ENCODE peak calls at places on chromosomes 6 and 20, in ten cellular contexts. One of them, this sample, is unnamed.

GRCh38 chr6:5781966-5782556 is 224.7 kb downstream of the NRN1 start:
- DNase-seq in body of pancreas: no peak
- DNase-seq in neural progenitor cell: no peak
- DNase-seq in lower lobe of right lung: no peak
- DNase-seq in ovary: no peak
- DNase-seq in PC-3: no peak
- DNase-seq in endothelial cell of umbilical vein: no peak
- DNase-seq in cardiac fibroblast: no peak
- DNase-seq in coronary artery: no peak
- DNase-seq in dorsolateral prefrontal cortex: no peak
- DNase-seq in this sample: no peak

GRCh38 chr20:48920527-48921167 is 864 bp upstream of the ARFGEF2 start:
- DNase-seq in body of pancreas: no peak
- DNase-seq in dorsolateral prefrontal cortex: no peak
- DNase-seq in coronary artery: no peak
- DNase-seq in lower lobe of right lung: no peak
- DNase-seq in PC-3: no peak
- DNase-seq in endothelial cell of umbilical vein: no peak
- DNase-seq in neural progenitor cell: no peak
- DNase-seq in cardiac fibroblast: no peak
- DNase-seq in ovary: no peak
- DNase-seq in this sample: no peak

GRCh38 chr6:83371428-83371827 is 59.4 kb downstream of the ME1 start:
- DNase-seq in lower lobe of right lung: no peak
- DNase-seq in coronary artery: no peak
- DNase-seq in PC-3: no peak
- DNase-seq in neural progenitor cell: no peak
- DNase-seq in body of pancreas: no peak
- DNase-seq in ovary: no peak
- DNase-seq in endothelial cell of umbilical vein: peak
- DNase-seq in cardiac fibroblast: peak
- DNase-seq in dorsolateral prefrontal cortex: no peak
- DNase-seq in this sample: no peak

GRCh38 chr6:32129297-32130088 is 595 bp downstream of the FKBPL start:
- DNase-seq in neural progenitor cell: peak
- DNase-seq in cardiac fibroblast: no peak
- DNase-seq in body of pancreas: no peak
- DNase-seq in endothelial cell of umbilical vein: no peak
- DNase-seq in ovary: no peak
- DNase-seq in dorsolateral prefrontal cortex: no peak
- DNase-seq in coronary artery: no peak
- DNase-seq in lower lobe of right lung: no peak
- DNase-seq in PC-3: peak
- DNase-seq in this sample: no peak

GRCh38 chr6:158970640-158971291 is 29.2 kb downstream of the RSPH3 start:
- DNase-seq in lower lobe of right lung: no peak
- DNase-seq in dorsolateral prefrontal cortex: no peak
- DNase-seq in cardiac fibroblast: no peak
- DNase-seq in PC-3: peak
- DNase-seq in endothelial cell of umbilical vein: no peak
- DNase-seq in ovary: no peak
- DNase-seq in coronary artery: no peak
- DNase-seq in neural progenitor cell: peak
- DNase-seq in body of pancreas: no peak
- DNase-seq in this sample: no peak

GRCh38 chr6:119683022-119683421 is 333.5 kb upstream of the MAN1A1 start:
- DNase-seq in coronary artery: no peak
- DNase-seq in ovary: no peak
- DNase-seq in cardiac fibroblast: no peak
- DNase-seq in body of pancreas: no peak
- DNase-seq in endothelial cell of umbilical vein: no peak
- DNase-seq in PC-3: no peak
- DNase-seq in neural progenitor cell: peak
- DNase-seq in lower lobe of right lung: no peak
- DNase-seq in dorsolateral prefrontal cortex: no peak
- DNase-seq in this sample: no peak

GRCh38 chr6:166866839-166867637 is 89.3 kb downstream of the RNASET2 start:
- DNase-seq in cardiac fibroblast: no peak
- DNase-seq in dorsolateral prefrontal cortex: peak
- DNase-seq in lower lobe of right lung: no peak
- DNase-seq in PC-3: no peak
- DNase-seq in body of pancreas: no peak
- DNase-seq in coronary artery: no peak
- DNase-seq in neural progenitor cell: no peak
- DNase-seq in ovary: no peak
- DNase-seq in endothelial cell of umbilical vein: no peak
- DNase-seq in this sample: no peak

GRCh38 chr20:24589845-24590192 is 120.4 kb downstream of the SYNDIG1 start:
- DNase-seq in lower lobe of right lung: no peak
- DNase-seq in neural progenitor cell: no peak
- DNase-seq in coronary artery: peak
- DNase-seq in PC-3: no peak
- DNase-seq in ovary: no peak
- DNase-seq in endothelial cell of umbilical vein: no peak
- DNase-seq in body of pancreas: no peak
- DNase-seq in cardiac fibroblast: no peak
- DNase-seq in dorsolateral prefrontal cortex: no peak
- DNase-seq in this sample: no peak

GRCh38 chr6:135506270-135506997 is 8.9 kb upstream of the AHI1 start:
- DNase-seq in dorsolateral prefrontal cortex: no peak
- DNase-seq in coronary artery: no peak
- DNase-seq in body of pancreas: no peak
- DNase-seq in lower lobe of right lung: no peak
- DNase-seq in endothelial cell of umbilical vein: peak
- DNase-seq in cardiac fibroblast: peak
- DNase-seq in neural progenitor cell: peak
- DNase-seq in PC-3: peak
- DNase-seq in ovary: no peak
- DNase-seq in this sample: no peak

DNA sequence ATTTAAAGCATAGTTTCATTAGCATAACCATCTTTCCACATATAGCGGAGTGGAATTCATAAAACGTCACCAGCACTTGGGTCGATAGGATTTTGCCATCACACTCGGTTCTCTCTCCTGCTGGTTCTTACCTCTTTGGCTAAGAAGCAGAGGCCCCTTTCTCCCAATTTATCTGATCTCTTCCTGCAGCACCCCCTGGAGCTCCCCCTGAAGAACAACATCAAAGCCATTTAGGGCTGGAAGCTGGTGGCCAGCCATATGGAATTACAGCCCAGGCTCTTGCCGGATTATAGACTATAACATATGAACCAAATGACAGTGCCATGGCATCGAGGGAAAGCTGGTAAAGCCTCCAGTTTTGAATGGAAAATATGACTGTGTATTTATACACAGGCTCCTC is 6.4 kb upstream of the KIF6 start:
- DNase-seq in body of pancreas: no peak
- DNase-seq in cardiac fibroblast: no peak
- DNase-seq in endothelial cell of umbilical vein: no peak
- DNase-seq in dorsolateral prefrontal cortex: no peak
- DNase-seq in neural progenitor cell: peak
- DNase-seq in ovary: no peak
- DNase-seq in coronary artery: no peak
- DNase-seq in PC-3: no peak
- DNase-seq in lower lobe of right lung: no peak
- DNase-seq in this sample: no peak
- TF ChIP-seq CTCF in body of pancreas: no peak
- TF ChIP-seq CTCF in cardiac fibroblast: no peak
- TF ChIP-seq CTCF in endothelial cell of umbilical vein: no peak
- TF ChIP-seq CTCF in dorsolateral prefrontal cortex: no peak
- TF ChIP-seq CTCF in neural progenitor cell: peak
- TF ChIP-seq CTCF in ovary: no peak
- TF ChIP-seq CTCF in coronary artery: no peak
- TF ChIP-seq CTCF in PC-3: no peak
- TF ChIP-seq CTCF in lower lobe of right lung: no peak
- TF ChIP-seq CTCF in this sample: no peak

GRCh38 chr20:46649650-46649949 is 1.7 kb downstream of the SLC13A3 start:
- DNase-seq in ovary: no peak
- DNase-seq in lower lobe of right lung: no peak
- DNase-seq in endothelial cell of umbilical vein: no peak
- DNase-seq in dorsolateral prefrontal cortex: no peak
- DNase-seq in coronary artery: no peak
- DNase-seq in PC-3: no peak
- DNase-seq in cardiac fibroblast: no peak
- DNase-seq in body of pancreas: no peak
- DNase-seq in neural progenitor cell: no peak
- DNase-seq in this sample: peak

GRCh38 chr20:46650575-46651090 is 626 bp downstream of the SLC13A3 start:
- DNase-seq in coronary artery: no peak
- DNase-seq in ovary: no peak
- DNase-seq in endothelial cell of umbilical vein: no peak
- DNase-seq in cardiac fibroblast: no peak
- DNase-seq in lower lobe of right lung: no peak
- DNase-seq in body of pancreas: no peak
- DNase-seq in neural progenitor cell: no peak
- DNase-seq in dorsolateral prefrontal cortex: no peak
- DNase-seq in PC-3: no peak
- DNase-seq in this sample: no peak

GRCh38 chr20:46647469-46647868 is 3.8 kb downstream of the SLC13A3 start:
- DNase-seq in cardiac fibroblast: no peak
- DNase-seq in lower lobe of right lung: no peak
- DNase-seq in ovary: no peak
- DNase-seq in dorsolateral prefrontal cortex: no peak
- DNase-seq in coronary artery: no peak
- DNase-seq in body of pancreas: no peak
- DNase-seq in PC-3: no peak
- DNase-seq in endothelial cell of umbilical vein: no peak
- DNase-seq in neural progenitor cell: peak
- DNase-seq in this sample: no peak

GRCh38 chr20:46649965-46650542 is 1.2 kb downstream of the SLC13A3 start:
- DNase-seq in neural progenitor cell: no peak
- DNase-seq in cardiac fibroblast: no peak
- DNase-seq in PC-3: no peak
- DNase-seq in ovary: no peak
- DNase-seq in coronary artery: no peak
- DNase-seq in endothelial cell of umbilical vein: no peak
- DNase-seq in dorsolateral prefrontal cortex: no peak
- DNase-seq in body of pancreas: no peak
- DNase-seq in lower lobe of right lung: no peak
- DNase-seq in this sample: no peak

GRCh38 chr20:46648903-46649649 is 2.2 kb downstream of the SLC13A3 start:
- DNase-seq in dorsolateral prefrontal cortex: no peak
- DNase-seq in neural progenitor cell: peak
- DNase-seq in PC-3: no peak
- DNase-seq in lower lobe of right lung: no peak
- DNase-seq in body of pancreas: no peak
- DNase-seq in endothelial cell of umbilical vein: no peak
- DNase-seq in coronary artery: no peak
- DNase-seq in ovary: no peak
- DNase-seq in cardiac fibroblast: no peak
- DNase-seq in this sample: peak
- TF ChIP-seq CTCF in dorsolateral prefrontal cortex: no peak
- TF ChIP-seq CTCF in neural progenitor cell: peak
- TF ChIP-seq CTCF in PC-3: no peak
- TF ChIP-seq CTCF in lower lobe of right lung: no peak
- TF ChIP-seq CTCF in body of pancreas: no peak
- TF ChIP-seq CTCF in endothelial cell of umbilical vein: no peak
- TF ChIP-seq CTCF in coronary artery: no peak
- TF ChIP-seq CTCF in ovary: no peak
- TF ChIP-seq CTCF in cardiac fibroblast: no peak
- TF ChIP-seq CTCF in this sample: no peak

DNA sequence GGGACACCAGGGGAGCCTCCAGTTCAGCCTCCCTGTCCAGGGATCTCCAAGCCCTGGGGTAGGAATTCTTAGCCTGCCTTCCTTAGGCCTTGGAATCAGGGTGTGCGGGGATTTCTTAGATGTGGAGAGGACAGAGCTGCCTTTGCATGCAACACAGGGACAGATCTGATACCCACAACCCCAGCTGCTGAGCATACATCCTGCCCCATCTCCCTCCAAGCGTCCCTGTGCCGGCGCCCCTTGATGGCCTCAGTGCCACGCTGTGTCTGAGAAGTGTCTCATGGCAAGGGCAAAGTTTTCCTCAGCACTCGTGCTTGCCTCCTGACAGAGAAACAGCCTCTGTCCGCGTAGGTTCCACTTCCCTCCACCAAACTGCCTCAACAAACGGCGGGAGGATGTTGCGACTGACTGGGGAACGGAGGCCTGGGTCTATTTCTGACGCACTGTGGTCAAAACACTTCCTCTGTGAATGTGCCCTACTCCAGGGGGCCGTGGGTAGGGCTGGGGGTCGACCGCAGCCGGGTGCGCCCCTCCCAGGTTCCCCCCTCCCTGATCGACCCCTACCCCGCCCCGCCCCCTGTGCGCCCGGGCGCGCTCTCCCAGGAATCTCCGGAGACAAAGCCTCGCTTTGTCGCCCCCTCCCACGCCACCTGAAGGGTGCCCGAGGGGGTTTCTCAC is 950 bp downstream of the MICAL1 start:
- DNase-seq in ovary: no peak
- DNase-seq in dorsolateral prefrontal cortex: peak
- DNase-seq in body of pancreas: no peak
- DNase-seq in PC-3: no peak
- DNase-seq in neural progenitor cell: no peak
- DNase-seq in endothelial cell of umbilical vein: no peak
- DNase-seq in lower lobe of right lung: peak
- DNase-seq in cardiac fibroblast: no peak
- DNase-seq in coronary artery: no peak
- DNase-seq in this sample: no peak
- TF ChIP-seq CTCF in ovary: no peak
- TF ChIP-seq CTCF in dorsolateral prefrontal cortex: no peak
- TF ChIP-seq CTCF in body of pancreas: no peak
- TF ChIP-seq CTCF in PC-3: no peak
- TF ChIP-seq CTCF in neural progenitor cell: no peak
- TF ChIP-seq CTCF in endothelial cell of umbilical vein: no peak
- TF ChIP-seq CTCF in lower lobe of right lung: no peak
- TF ChIP-seq CTCF in cardiac fibroblast: no peak
- TF ChIP-seq CTCF in coronary artery: no peak
- TF ChIP-seq CTCF in this sample: peak

GRCh38 chr6:170578909-170579308 is 5.5 kb downstream of the PDCD2 start:
- DNase-seq in coronary artery: no peak
- DNase-seq in endothelial cell of umbilical vein: no peak
- DNase-seq in ovary: no peak
- DNase-seq in body of pancreas: no peak
- DNase-seq in lower lobe of right lung: no peak
- DNase-seq in PC-3: no peak
- DNase-seq in dorsolateral prefrontal cortex: no peak
- DNase-seq in cardiac fibroblast: no peak
- DNase-seq in neural progenitor cell: no peak
- DNase-seq in this sample: no peak

GRCh38 chr6:170572704-170573466 is 11.6 kb downstream of the PDCD2 start:
- DNase-seq in lower lobe of right lung: no peak
- DNase-seq in PC-3: no peak
- DNase-seq in endothelial cell of umbilical vein: no peak
- DNase-seq in dorsolateral prefrontal cortex: no peak
- DNase-seq in body of pancreas: no peak
- DNase-seq in neural progenitor cell: no peak
- DNase-seq in coronary artery: no peak
- DNase-seq in ovary: no peak
- DNase-seq in cardiac fibroblast: peak
- DNase-seq in this sample: no peak

DNA sequence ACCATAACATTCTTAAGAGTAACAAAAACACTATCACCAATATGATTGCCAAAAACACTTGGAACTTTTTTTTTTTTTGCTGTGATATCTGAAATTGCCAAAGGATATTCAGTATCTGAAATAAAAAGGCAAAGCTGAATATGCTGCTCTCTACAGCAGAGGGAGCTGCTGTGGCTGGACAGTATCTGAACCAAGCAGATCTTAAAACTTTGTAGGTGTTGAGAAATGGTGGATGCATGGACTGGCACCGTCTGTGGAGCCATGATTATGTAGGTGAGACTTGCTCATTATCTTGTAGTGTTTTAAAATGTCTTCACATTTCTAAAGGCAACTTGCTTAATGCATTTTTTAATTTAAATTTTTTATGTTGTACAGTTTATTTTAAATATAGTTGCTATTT is 9.2 kb downstream of the PDCD2 start:
- DNase-seq in coronary artery: no peak
- DNase-seq in lower lobe of right lung: no peak
- DNase-seq in ovary: no peak
- DNase-seq in PC-3: peak
- DNase-seq in dorsolateral prefrontal cortex: no peak
- DNase-seq in body of pancreas: no peak
- DNase-seq in neural progenitor cell: no peak
- DNase-seq in endothelial cell of umbilical vein: peak
- DNase-seq in cardiac fibroblast: peak
- DNase-seq in this sample: no peak
- TF ChIP-seq CTCF in coronary artery: no peak
- TF ChIP-seq CTCF in lower lobe of right lung: no peak
- TF ChIP-seq CTCF in ovary: no peak
- TF ChIP-seq CTCF in PC-3: peak
- TF ChIP-seq CTCF in dorsolateral prefrontal cortex: no peak
- TF ChIP-seq CTCF in body of pancreas: peak
- TF ChIP-seq CTCF in neural progenitor cell: peak
- TF ChIP-seq CTCF in endothelial cell of umbilical vein: no peak
- TF ChIP-seq CTCF in cardiac fibroblast: peak
- TF ChIP-seq CTCF in this sample: peak